ENCODE peak calls at places on chromosomes 16 and 17, in four cellular contexts. One of them, this sample, is unnamed. For H3K27me3, the result is how much of the 10 kb centered on the place peaks cover.

GRCh38 chr17:75697651-75698291 is 23.5 kb upstream of the ITGB4 start:
- DNase-seq in adrenal gland: no peak
- DNase-seq in GM23338: no peak
- DNase-seq in ovary: no peak
- DNase-seq in this sample: no peak

GRCh38 chr17:64780096-64781012 is 118.2 kb upstream of the SMURF2 start:
- DNase-seq in GM23338: peak
- DNase-seq in ovary: no peak
- DNase-seq in adrenal gland: peak
- DNase-seq in this sample: peak

GRCh38 chr17:48563867-48564199 is 14.3 kb downstream of the HOXB4 start:
- DNase-seq in GM23338: no peak
- DNase-seq in adrenal gland: no peak
- DNase-seq in ovary: no peak
- DNase-seq in this sample: no peak

GRCh38 chr17:2025622-2026309 is 632 bp upstream of the RTN4RL1 start:
- DNase-seq in adrenal gland: peak
- DNase-seq in ovary: peak
- DNase-seq in GM23338: peak
- DNase-seq in this sample: peak

GRCh38 chr16:15854061-15854460 is 2.8 kb downstream of the MYH11 start:
- DNase-seq in GM23338: no peak
- DNase-seq in adrenal gland: no peak
- DNase-seq in ovary: no peak
- DNase-seq in this sample: no peak

GRCh38 chr17:35947156-35947585 is 3.7 kb upstream of the LYZL6 start:
- DNase-seq in GM23338: peak
- DNase-seq in ovary: no peak
- DNase-seq in adrenal gland: peak
- DNase-seq in this sample: peak

GRCh38 chr17:31072186-31072585 is 22.6 kb upstream of the NF1 start:
- DNase-seq in adrenal gland: no peak
- DNase-seq in ovary: no peak
- DNase-seq in GM23338: peak
- DNase-seq in this sample: peak

GRCh38 chr17:39979021-39979660 is 1.5 kb upstream of the PSMD3 start:
- DNase-seq in adrenal gland: no peak
- DNase-seq in ovary: no peak
- DNase-seq in GM23338: no peak
- DNase-seq in this sample: peak

GRCh38 chr17:57600092-57600491 is 145.0 kb downstream of the CCDC182 start:
- DNase-seq in adrenal gland: no peak
- DNase-seq in GM23338: no peak
- DNase-seq in ovary: no peak
- DNase-seq in this sample: no peak

GRCh38 chr16:69839240-69839688 is 77.1 kb downstream of the WWP2 start:
- DNase-seq in adrenal gland: no peak
- DNase-seq in GM23338: no peak
- DNase-seq in ovary: no peak
- DNase-seq in this sample: no peak

GRCh38 chr17:48276776-48277175 is 153.2 kb downstream of the SKAP1 start:
- DNase-seq in adrenal gland: no peak
- DNase-seq in GM23338: no peak
- DNase-seq in ovary: no peak
- DNase-seq in this sample: no peak

GRCh38 chr17:1197781-1198490 is 18.2 kb upstream of the ABR start:
- DNase-seq in ovary: peak
- DNase-seq in adrenal gland: peak
- DNase-seq in GM23338: no peak
- DNase-seq in this sample: no peak

GRCh38 chr16:2467301-2468141 is 3.6 kb upstream of the NTN3 start:
- DNase-seq in ovary: peak
- DNase-seq in adrenal gland: peak
- DNase-seq in GM23338: peak
- DNase-seq in this sample: peak

GRCh38 chr17:50329716-50330115 is 16.2 kb upstream of the XYLT2 start:
- DNase-seq in adrenal gland: no peak
- DNase-seq in GM23338: no peak
- DNase-seq in ovary: no peak
- DNase-seq in this sample: no peak

GRCh38 chr17:74215332-74215727 is 2.0 kb downstream of the TTYH2 start:
- DNase-seq in ovary: no peak
- DNase-seq in adrenal gland: no peak
- DNase-seq in GM23338: no peak
- DNase-seq in this sample: no peak

GRCh38 chr16:23485841-23486240 is 24.5 kb downstream of the GGA2 start:
- DNase-seq in GM23338: no peak
- DNase-seq in ovary: no peak
- DNase-seq in adrenal gland: no peak
- DNase-seq in this sample: no peak

GRCh38 chr16:51553910-51554309 is 402.8 kb upstream of the SALL1 start:
- DNase-seq in ovary: no peak
- DNase-seq in GM23338: no peak
- DNase-seq in adrenal gland: no peak
- DNase-seq in this sample: peak

GRCh38 chr17:48483471-48484131 is 47.2 kb downstream of the HOXB1 start:
- DNase-seq in adrenal gland: no peak
- DNase-seq in ovary: no peak
- DNase-seq in GM23338: peak
- DNase-seq in this sample: peak

GRCh38 chr16:56262148-56262878 is 71.0 kb downstream of the GNAO1 start:
- DNase-seq in adrenal gland: no peak
- DNase-seq in GM23338: no peak
- DNase-seq in ovary: no peak
- DNase-seq in this sample: peak

GRCh38 chr17:47695664-47696376 is 1.9 kb downstream of the TBKBP1 start:
- DNase-seq in adrenal gland: no peak
- DNase-seq in ovary: no peak
- DNase-seq in GM23338: no peak
- DNase-seq in this sample: no peak

GRCh38 chr16:29808219-29808900 is 2.0 kb downstream of the MAZ start:
- DNase-seq in ovary: peak
- DNase-seq in adrenal gland: peak
- DNase-seq in GM23338: no peak
- DNase-seq in this sample: no peak

GRCh38 chr17:1979182-1979980 is 45.8 kb downstream of the RTN4RL1 start:
- DNase-seq in ovary: no peak
- DNase-seq in adrenal gland: peak
- DNase-seq in GM23338: no peak
- DNase-seq in this sample: no peak

GRCh38 chr17:20225162-20226115 is 216.3 kb downstream of the SPECC1 start:
- DNase-seq in ovary: no peak
- DNase-seq in adrenal gland: no peak
- DNase-seq in GM23338: peak
- DNase-seq in this sample: no peak

GRCh38 chr16:13307255-13307654 is 405.9 kb downstream of the SHISA9 start:
- DNase-seq in ovary: no peak
- DNase-seq in GM23338: no peak
- DNase-seq in adrenal gland: no peak
- DNase-seq in this sample: peak

GRCh38 chr17:73551756-73552155 is 92.5 kb downstream of the SDK2 start:
- DNase-seq in GM23338: peak
- DNase-seq in adrenal gland: no peak
- DNase-seq in ovary: no peak
- DNase-seq in this sample: no peak

GRCh38 chr16:50473375-50473945 is 74.7 kb upstream of the NKD1 start:
- DNase-seq in adrenal gland: no peak
- DNase-seq in ovary: no peak
- DNase-seq in GM23338: no peak
- DNase-seq in this sample: peak

GRCh38 chr16:82713778-82714177 is 87.0 kb downstream of the CDH13 start:
- DNase-seq in ovary: no peak
- DNase-seq in GM23338: no peak
- DNase-seq in adrenal gland: no peak
- DNase-seq in this sample: no peak

GRCh38 chr16:11432856-11433395 is 87.7 kb downstream of the RMI2 start:
- DNase-seq in GM23338: no peak
- DNase-seq in ovary: no peak
- DNase-seq in adrenal gland: no peak
- DNase-seq in this sample: no peak

GRCh38 chr16:85483424-85483823 is 129.7 kb upstream of the GSE1 start:
- DNase-seq in GM23338: no peak
- DNase-seq in adrenal gland: no peak
- DNase-seq in ovary: no peak
- DNase-seq in this sample: no peak

GRCh38 chr17:31610301-31610910 is 218.9 kb downstream of the RAB11FIP4 start:
- DNase-seq in adrenal gland: no peak
- DNase-seq in GM23338: peak
- DNase-seq in ovary: no peak
- DNase-seq in this sample: no peak

GRCh38 chr16:88387941-88388627 is 5.3 kb downstream of the ZNF469 start:
- DNase-seq in adrenal gland: peak
- DNase-seq in ovary: no peak
- DNase-seq in GM23338: peak
- DNase-seq in this sample: peak

GRCh38 chr17:10360578-10360977 is 12.2 kb downstream of the MYH13 start:
- DNase-seq in adrenal gland: no peak
- DNase-seq in ovary: no peak
- DNase-seq in GM23338: no peak
- DNase-seq in this sample: no peak

DNA sequence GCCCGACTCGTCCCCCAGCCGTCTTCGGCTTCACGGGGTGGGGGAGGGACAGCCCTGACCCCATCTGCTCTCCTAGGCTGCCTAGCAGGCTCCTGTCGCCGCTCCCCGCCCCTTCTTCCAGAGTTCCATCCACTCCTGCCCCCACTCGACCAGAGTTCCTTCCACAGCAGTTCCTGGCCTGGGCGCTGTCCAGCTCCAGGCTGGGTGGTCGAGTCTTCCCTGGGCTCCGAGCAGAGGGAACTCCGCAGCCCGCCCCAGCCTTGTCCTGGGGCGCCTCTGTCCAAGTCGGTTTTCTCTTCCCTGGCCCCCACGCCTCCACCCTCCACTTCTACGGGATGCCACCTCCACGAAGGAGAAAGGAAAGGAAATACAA is 1.4 kb downstream of the PYY start:
- DNase-seq in GM23338: peak
- DNase-seq in adrenal gland: no peak
- DNase-seq in ovary: no peak
- DNase-seq in this sample: no peak
- H3K27me3 ChIP-seq in GM23338: under half
- H3K27me3 ChIP-seq in adrenal gland: under half
- H3K27me3 ChIP-seq in ovary: under half
- H3K27me3 ChIP-seq in this sample: under half

GRCh38 chr17:17924857-17925250 is 47.3 kb downstream of the TOM1L2 start:
- DNase-seq in ovary: no peak
- DNase-seq in GM23338: no peak
- DNase-seq in adrenal gland: no peak
- DNase-seq in this sample: no peak

GRCh38 chr17:17919169-17920107 is 52.8 kb downstream of the TOM1L2 start:
- DNase-seq in adrenal gland: peak
- DNase-seq in GM23338: peak
- DNase-seq in ovary: peak
- DNase-seq in this sample: peak

GRCh38 chr17:17924131-17924856 is 47.9 kb downstream of the TOM1L2 start:
- DNase-seq in ovary: no peak
- DNase-seq in adrenal gland: no peak
- DNase-seq in GM23338: no peak
- DNase-seq in this sample: no peak

GRCh38 chr17:17921192-17922082 is 50.8 kb downstream of the TOM1L2 start:
- DNase-seq in adrenal gland: peak
- DNase-seq in GM23338: peak
- DNase-seq in ovary: no peak
- DNase-seq in this sample: peak

GRCh38 chr17:17922198-17922901 is 49.9 kb downstream of the TOM1L2 start:
- DNase-seq in ovary: no peak
- DNase-seq in GM23338: peak
- DNase-seq in adrenal gland: no peak
- DNase-seq in this sample: no peak
- TF ChIP-seq CTCF in ovary: no peak
- TF ChIP-seq CTCF in GM23338: no peak
- TF ChIP-seq CTCF in adrenal gland: no peak
- TF ChIP-seq CTCF in this sample: no peak

DNA sequence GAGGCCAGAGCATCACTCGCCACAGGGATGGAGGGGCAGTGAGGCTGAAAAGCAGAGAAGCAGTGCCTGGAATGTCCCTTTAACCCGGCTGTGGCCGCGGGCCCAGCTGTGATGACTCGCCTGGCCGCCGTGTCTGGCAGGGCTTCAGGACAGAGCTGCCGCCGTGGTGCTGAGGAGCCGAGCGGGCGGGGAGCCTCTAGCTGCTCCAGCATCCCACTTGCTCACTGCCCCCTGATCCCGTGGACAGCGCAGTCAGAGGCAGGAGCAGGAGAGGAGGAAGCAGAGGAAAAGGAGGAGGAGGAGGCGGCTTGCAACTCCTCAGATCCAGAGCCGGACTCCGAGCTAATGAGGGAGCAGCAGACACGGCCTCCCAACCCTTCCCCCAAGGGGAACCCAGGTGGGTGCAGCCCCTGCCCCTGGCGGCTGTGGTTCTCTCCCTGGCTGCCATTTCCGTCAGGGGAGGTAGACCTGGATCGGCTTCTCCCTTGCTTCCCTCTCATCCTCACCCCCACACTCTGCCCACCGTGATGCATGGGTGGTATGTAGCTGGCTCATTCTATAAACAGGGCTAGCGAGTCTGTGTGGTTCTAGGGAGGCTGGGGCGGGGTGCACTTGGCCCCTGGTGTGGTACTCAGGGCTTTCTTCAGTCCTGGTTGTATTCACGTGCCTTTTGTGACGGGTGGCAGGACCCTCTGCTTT is 165.7 kb downstream of the CMIP start:
- DNase-seq in adrenal gland: peak
- DNase-seq in ovary: peak
- DNase-seq in GM23338: no peak
- DNase-seq in this sample: no peak
- H3K4me3 ChIP-seq in adrenal gland: no peak
- H3K4me3 ChIP-seq in ovary: no peak
- H3K4me3 ChIP-seq in GM23338: no peak
- H3K4me3 ChIP-seq in this sample: no peak

DNA sequence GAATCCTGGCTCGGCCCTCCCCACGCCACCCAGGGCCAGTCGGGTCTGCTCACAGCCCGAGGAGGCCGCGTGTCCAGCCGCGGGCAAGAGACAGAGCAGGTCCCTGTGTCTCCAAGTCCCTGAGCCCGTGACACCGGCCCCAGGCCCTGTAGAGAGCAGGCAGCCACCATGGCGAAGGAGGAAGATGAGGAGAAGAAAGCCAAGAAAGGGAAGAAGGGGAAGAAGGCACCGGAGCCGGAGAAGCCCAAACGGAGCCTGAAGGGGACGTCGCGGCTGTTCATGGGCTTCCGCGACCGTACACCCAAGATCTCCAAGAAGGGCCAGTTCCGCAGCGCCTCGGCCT is 10.0 kb downstream of the MYO15A start:
- DNase-seq in GM23338: no peak
- DNase-seq in ovary: no peak
- DNase-seq in adrenal gland: no peak
- DNase-seq in this sample: no peak
- H3K27me3 ChIP-seq in GM23338: under half
- H3K27me3 ChIP-seq in ovary: under half
- H3K27me3 ChIP-seq in adrenal gland: under half
- H3K27me3 ChIP-seq in this sample: under half

GRCh38 chr17:59561042-59561441 is 4.4 kb upstream of the DHX40 start:
- DNase-seq in adrenal gland: no peak
- DNase-seq in ovary: no peak
- DNase-seq in GM23338: peak
- DNase-seq in this sample: peak

GRCh38 chr17:59558039-59558438 is 7.4 kb upstream of the DHX40 start:
- DNase-seq in GM23338: no peak
- DNase-seq in adrenal gland: no peak
- DNase-seq in ovary: no peak
- DNase-seq in this sample: no peak

GRCh38 chr17:59558953-59559352 is 6.5 kb upstream of the DHX40 start:
- DNase-seq in adrenal gland: no peak
- DNase-seq in ovary: no peak
- DNase-seq in GM23338: peak
- DNase-seq in this sample: no peak
- TF ChIP-seq CTCF in adrenal gland: peak
- TF ChIP-seq CTCF in ovary: no peak
- TF ChIP-seq CTCF in GM23338: no peak
- TF ChIP-seq CTCF in this sample: no peak

This sample was measured in bronchial epithelial cell.